ENCODE peak calls at places on chromosomes 2 and 18, in nine cellular contexts. M is GM12878; B is MM.1S; Q is lower lobe of right lung; O is HCT116; G is breast epithelium; W is transverse colon; Z is CD8-positive, alpha-beta memory T cell; J is prostate gland. T is an unnamed sample. For H3K4me1, the result is how much of the 10 kb centered on the place peaks cover.

GRCh38 chr2:3114406-3115185 is 263.0 kb downstream of the EIPR1 start:
- DNase-seq in M (no peak), B (no peak), Q (no peak), O (no peak), G (no peak), W (no peak), Z (no peak), J (no peak), T (no peak)

GRCh38 chr2:169928463-169928864 is 101.2 kb downstream of the UBR3 start:
- DNase-seq in M (no peak), B (peak), Q (no peak), O (peak), G (no peak), W (no peak), Z (no peak), J (peak), T (no peak)

GRCh38 chr2:207133862-207134519 is 31.8 kb downstream of the KLF7 start:
- DNase-seq in M (no peak), B (peak), Q (peak), O (no peak), G (no peak), W (peak), Z (no peak), J (peak), T (peak)

GRCh38 chr2:142082363-142082762 is 48.5 kb downstream of the LRP1B start:
- DNase-seq in M (no peak), B (no peak), Q (no peak), O (no peak), G (no peak), W (no peak), Z (no peak), J (no peak), T (no peak)

GRCh38 chr2:107648781-107649413 is 177.8 kb upstream of the RGPD4 start:
- DNase-seq in M (no peak), B (no peak), Q (no peak), O (no peak), G (no peak), W (no peak), Z (no peak), J (no peak), T (peak)

GRCh38 chr2:188399159-188399558 is 107.5 kb downstream of the GULP1 start:
- DNase-seq in M (no peak), B (no peak), Q (no peak), O (no peak), G (no peak), W (no peak), Z (no peak), J (no peak), T (no peak)

GRCh38 chr2:101223814-101224231 is 28.9 kb upstream of the CNOT11 start:
- DNase-seq in M (peak), B (peak), Q (no peak), O (no peak), G (no peak), W (peak), Z (peak), J (no peak), T (no peak)

GRCh38 chr18:49639643-49640361 is 77.9 kb downstream of the LIPG start:
- DNase-seq in M (no peak), B (no peak), Q (no peak), O (no peak), G (no peak), W (no peak), Z (no peak), J (no peak), T (peak)

GRCh38 chr2:110101911-110102774 is 13.5 kb downstream of the MALL start:
- DNase-seq in M (no peak), B (no peak), Q (no peak), O (no peak), G (no peak), W (no peak), Z (no peak), J (no peak), T (no peak)

GRCh38 chr2:181648478-181649155 is 8.3 kb downstream of the CERKL start:
- DNase-seq in M (no peak), B (no peak), Q (no peak), O (no peak), G (no peak), W (no peak), Z (no peak), J (no peak), T (no peak)

GRCh38 chr18:22813648-22814328 is 119.3 kb upstream of the RBBP8 start:
- DNase-seq in M (no peak), B (peak), Q (no peak), O (no peak), G (no peak), W (no peak), Z (no peak), J (peak), T (no peak)

GRCh38 chr2:109453596-109453995 is 160.2 kb downstream of the SEPTIN10 start:
- DNase-seq in M (no peak), B (no peak), Q (no peak), O (no peak), G (no peak), W (peak), Z (no peak), J (no peak), T (peak)

GRCh38 chr2:224350703-224351102 is 51.2 kb downstream of the FAM124B start:
- DNase-seq in M (no peak), B (no peak), Q (no peak), O (no peak), G (no peak), W (no peak), Z (no peak), J (no peak), T (no peak)

GRCh38 chr2:54409752-54410151 is 46.4 kb upstream of the SPTBN1 start:
- DNase-seq in M (no peak), B (no peak), Q (no peak), O (no peak), G (no peak), W (no peak), Z (no peak), J (no peak), T (no peak)

GRCh38 chr2:134522856-134523460 is 195.8 kb downstream of the TMEM163 start:
- DNase-seq in M (no peak), B (no peak), Q (no peak), O (no peak), G (no peak), W (no peak), Z (no peak), J (no peak), T (no peak)

GRCh38 chr2:109031481-109032228 is 42.6 kb upstream of the EDAR start:
- DNase-seq in M (no peak), B (peak), Q (peak), O (no peak), G (no peak), W (peak), Z (peak), J (peak), T (no peak)

GRCh38 chr2:213232649-213233437 is 51.4 kb upstream of the SPAG16 start:
- DNase-seq in M (peak), B (peak), Q (no peak), O (no peak), G (no peak), W (no peak), Z (peak), J (no peak), T (no peak)

GRCh38 chr2:27211241-27211942 is 449 bp upstream of the ATRAID start:
- DNase-seq in M (no peak), B (no peak), Q (no peak), O (no peak), G (no peak), W (no peak), Z (no peak), J (no peak), T (no peak)

GRCh38 chr2:42047488-42048317 is at the start of gene PKDCC:
- DNase-seq in M (no peak), B (peak), Q (peak), O (no peak), G (peak), W (peak), Z (peak), J (peak), T (no peak)

GRCh38 chr2:223991611-223992010 is 34.3 kb downstream of the MRPL44 start:
- DNase-seq in M (no peak), B (no peak), Q (no peak), O (no peak), G (no peak), W (no peak), Z (no peak), J (no peak), T (no peak)

GRCh38 chr2:85541753-85542457 is 2.9 kb downstream of the MAT2A start:
- DNase-seq in M (no peak), B (no peak), Q (no peak), O (no peak), G (no peak), W (peak), Z (no peak), J (peak), T (no peak)

GRCh38 chr2:108169982-108170625 is 69.7 kb upstream of the SULT1C3 start:
- DNase-seq in M (no peak), B (peak), Q (no peak), O (no peak), G (no peak), W (no peak), Z (no peak), J (no peak), T (no peak)

GRCh38 chr18:62523631-62524442 is 1.0 kb downstream of the ZCCHC2 start:
- DNase-seq in M (no peak), B (peak), Q (peak), O (no peak), G (peak), W (peak), Z (peak), J (peak), T (peak)

GRCh38 chr2:27464443-27464842 is 22.3 kb downstream of the KRTCAP3 start:
- DNase-seq in M (no peak), B (no peak), Q (no peak), O (no peak), G (no peak), W (no peak), Z (no peak), J (no peak), T (no peak)

GRCh38 chr2:70517804-70518203 is 35.8 kb downstream of the TGFA start:
- DNase-seq in M (no peak), B (no peak), Q (no peak), O (no peak), G (no peak), W (no peak), Z (no peak), J (no peak), T (no peak)

GRCh38 chr2:109125595-109126500 is 3.2 kb upstream of the SH3RF3 start:
- DNase-seq in M (no peak), B (no peak), Q (no peak), O (peak), G (no peak), W (no peak), Z (no peak), J (no peak), T (no peak)

GRCh38 chr2:20707601-20708000 is 40.7 kb downstream of the GDF7 start:
- DNase-seq in M (no peak), B (no peak), Q (no peak), O (no peak), G (no peak), W (no peak), Z (no peak), J (no peak), T (no peak)

GRCh38 chr18:69755856-69756496 is 191.7 kb downstream of the CD226 start:
- DNase-seq in M (no peak), B (no peak), Q (no peak), O (no peak), G (no peak), W (no peak), Z (no peak), J (no peak), T (no peak)

GRCh38 chr2:66960161-66960560 is 437.0 kb upstream of the ETAA1 start:
- DNase-seq in M (no peak), B (no peak), Q (no peak), O (no peak), G (no peak), W (no peak), Z (no peak), J (no peak), T (no peak)

GRCh38 chr2:152646775-152647174 is 70.5 kb downstream of the PRPF40A start:
- DNase-seq in M (no peak), B (no peak), Q (no peak), O (no peak), G (no peak), W (no peak), Z (no peak), J (peak), T (no peak)

DNA sequence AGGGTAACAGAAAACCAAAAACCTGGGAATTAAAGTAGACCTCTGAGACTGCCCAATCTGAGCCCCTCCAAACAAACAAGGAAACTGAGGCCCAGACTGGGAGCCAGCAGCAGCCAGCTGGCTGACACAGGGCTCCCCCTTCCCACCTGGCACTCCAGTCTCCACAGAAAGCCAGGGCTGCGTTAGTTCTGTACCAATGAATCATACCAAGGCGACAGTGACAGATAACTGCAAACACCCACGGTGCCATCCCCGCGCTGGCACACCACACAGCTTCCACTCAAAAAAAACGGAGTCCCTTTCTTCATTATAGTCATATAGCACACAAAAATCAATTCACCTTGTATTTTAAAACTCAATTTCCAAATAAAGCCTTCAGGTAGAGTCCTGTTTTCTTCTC is 1.4 kb downstream of the PER2 start:
- DNase-seq in M (no peak), B (no peak), Q (peak), O (no peak), G (peak), W (no peak), Z (no peak), J (peak), T (no peak)
- H3K4me1 ChIP-seq in M (under half), B (under half), Q (half or more), O (under half), G (under half), W (half or more), Z (under half), J (half or more), T (under half)

DNA sequence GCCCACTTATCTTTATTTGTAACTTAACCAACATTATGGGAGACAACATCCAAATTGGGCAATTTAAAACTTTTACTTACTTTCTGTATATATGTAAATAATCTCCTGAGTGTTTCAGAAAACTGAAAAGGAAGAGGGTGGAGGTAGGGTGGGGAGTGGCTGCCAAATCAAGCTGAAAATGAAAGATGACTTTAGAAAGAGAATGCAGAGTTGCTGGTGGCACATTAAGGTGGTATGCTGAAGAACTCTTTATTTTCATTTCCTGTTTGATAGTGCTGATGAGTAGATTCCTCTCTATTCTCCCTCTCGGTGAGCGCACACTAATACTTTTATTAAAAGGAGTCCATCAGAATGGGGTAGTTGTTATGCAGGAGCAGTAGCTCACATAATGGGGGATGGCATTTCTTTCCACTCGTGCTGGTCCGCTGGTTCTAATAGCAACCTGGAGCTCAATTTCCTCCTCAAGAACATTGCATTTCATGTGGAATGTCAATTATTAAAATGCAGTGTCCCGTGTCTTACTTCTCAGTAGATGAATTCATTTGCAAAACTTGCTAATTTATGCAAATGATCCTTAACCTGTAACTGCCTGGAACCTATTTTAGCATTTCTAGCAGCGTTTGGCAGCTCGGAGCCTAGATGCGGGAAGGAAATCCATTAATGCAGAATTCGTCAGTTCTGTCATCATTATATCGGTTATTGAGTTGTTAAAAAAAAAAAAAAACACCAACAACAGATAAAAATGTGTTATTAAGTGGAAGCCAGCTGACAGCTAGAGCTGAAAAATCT is 466.9 kb upstream of the HNRNPA3 start:
- DNase-seq in M (no peak), B (peak), Q (no peak), O (no peak), G (no peak), W (no peak), Z (no peak), J (no peak), T (no peak)
- H3K4me1 ChIP-seq in M (under half), B (under half), Q (under half), O (under half), G (under half), W (under half), Z (under half), J (under half), T (under half)

GRCh38 chr2:45020439-45020838 is 11.2 kb upstream of the SIX2 start:
- DNase-seq in M (no peak), B (no peak), Q (no peak), O (no peak), G (no peak), W (no peak), Z (no peak), J (no peak), T (no peak)
- H3K4me1 ChIP-seq in M (under half), B (under half), Q (under half), O (under half), G (under half), W (under half), Z (under half), J (under half), T (under half)

GRCh38 chr2:235505210-235505741 is 11.4 kb downstream of the AGAP1 start:
- DNase-seq in M (no peak), B (no peak), Q (no peak), O (no peak), G (no peak), W (peak), Z (no peak), J (no peak), T (no peak)
- H3K4me1 ChIP-seq in M (under half), B (under half), Q (half or more), O (under half), G (under half), W (half or more), Z (under half), J (under half), T (under half)